ENCODE peak calls at places on chromosomes 4 and X, in four cellular contexts. One of them, this sample, is unnamed.

GRCh38 chr4:90449626-90450025 is 322.4 kb downstream of the CCSER1 start:
- DNase-seq in IMR-90: no peak
- DNase-seq in fibroblast of lung: no peak
- DNase-seq in CD8-positive, alpha-beta T cell: no peak
- DNase-seq in this sample: no peak

GRCh38 chr4:23720556-23720955 is 169.3 kb downstream of the PPARGC1A start:
- DNase-seq in IMR-90: no peak
- DNase-seq in fibroblast of lung: no peak
- DNase-seq in CD8-positive, alpha-beta T cell: no peak
- DNase-seq in this sample: no peak

GRCh38 chrX:5916945-5917344 is 311.7 kb downstream of the NLGN4X start:
- DNase-seq in IMR-90: no peak
- DNase-seq in fibroblast of lung: no peak
- DNase-seq in CD8-positive, alpha-beta T cell: no peak
- DNase-seq in this sample: no peak

GRCh38 chrX:2819345-2820130 is 9.2 kb upstream of the GYG2 start:
- DNase-seq in IMR-90: peak; percentile 39
- DNase-seq in fibroblast of lung: peak; percentile 21
- DNase-seq in CD8-positive, alpha-beta T cell: no peak
- DNase-seq in this sample: no peak

GRCh38 chr4:94447754-94448411 is 3.9 kb upstream of the PDLIM5 start:
- DNase-seq in IMR-90: no peak
- DNase-seq in fibroblast of lung: no peak
- DNase-seq in CD8-positive, alpha-beta T cell: no peak
- DNase-seq in this sample: no peak

GRCh38 chrX:153642313-153642654 is 4.7 kb upstream of the DUSP9 start:
- DNase-seq in IMR-90: no peak
- DNase-seq in fibroblast of lung: no peak
- DNase-seq in CD8-positive, alpha-beta T cell: no peak
- DNase-seq in this sample: no peak

GRCh38 chr4:56976878-56977320 is 507 bp downstream of the NOA1 start:
- DNase-seq in IMR-90: no peak
- DNase-seq in fibroblast of lung: no peak
- DNase-seq in CD8-positive, alpha-beta T cell: peak; percentile 43
- DNase-seq in this sample: peak; percentile 66

GRCh38 chr4:45751877-45752276 is 372.0 kb downstream of the GABRG1 start:
- DNase-seq in IMR-90: no peak
- DNase-seq in fibroblast of lung: no peak
- DNase-seq in CD8-positive, alpha-beta T cell: no peak
- DNase-seq in this sample: no peak

GRCh38 chrX:47232197-47232802 is 509 bp upstream of the USP11 start:
- DNase-seq in IMR-90: no peak
- DNase-seq in fibroblast of lung: no peak
- DNase-seq in CD8-positive, alpha-beta T cell: no peak
- DNase-seq in this sample: peak; percentile 66

GRCh38 chr4:145861331-145862318 is 77.0 kb downstream of the ZNF827 start:
- DNase-seq in IMR-90: no peak
- DNase-seq in fibroblast of lung: no peak
- DNase-seq in CD8-positive, alpha-beta T cell: no peak
- DNase-seq in this sample: no peak

GRCh38 chrX:133881011-133881410 is 104.4 kb downstream of the GPC3 start:
- DNase-seq in IMR-90: no peak
- DNase-seq in fibroblast of lung: no peak
- DNase-seq in CD8-positive, alpha-beta T cell: no peak
- DNase-seq in this sample: no peak

GRCh38 chrX:13110427-13111324 is 66.3 kb upstream of the FAM9C start:
- DNase-seq in IMR-90: peak; percentile 92
- DNase-seq in fibroblast of lung: peak; percentile 95
- DNase-seq in CD8-positive, alpha-beta T cell: no peak
- DNase-seq in this sample: peak; percentile 83

DNA sequence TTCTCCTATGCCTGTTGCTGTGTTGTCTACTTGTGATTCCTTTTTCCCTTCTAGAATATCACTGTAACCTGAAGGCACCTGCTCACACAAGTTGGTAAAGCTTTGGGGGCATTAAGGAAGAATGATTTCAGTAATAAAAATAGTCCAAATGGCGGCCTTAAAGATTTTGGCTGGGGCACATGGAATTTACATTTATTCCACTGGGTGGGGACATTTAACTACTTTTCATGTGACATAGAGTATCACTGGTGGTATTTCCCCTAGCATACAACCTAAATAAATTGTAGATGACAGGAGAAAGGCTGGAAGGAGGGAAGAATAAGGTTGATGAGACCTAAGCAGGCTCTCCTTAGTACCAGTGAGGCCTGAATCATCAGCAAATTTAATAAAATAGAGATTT is 121.8 kb upstream of the EDA2R start:
- DNase-seq in IMR-90: no peak
- DNase-seq in fibroblast of lung: no peak
- DNase-seq in CD8-positive, alpha-beta T cell: no peak
- DNase-seq in this sample: no peak
- TF ChIP-seq CTCF in IMR-90: no peak
- TF ChIP-seq CTCF in fibroblast of lung: no peak
- TF ChIP-seq CTCF in CD8-positive, alpha-beta T cell: no peak
- TF ChIP-seq CTCF in this sample: no peak

DNA sequence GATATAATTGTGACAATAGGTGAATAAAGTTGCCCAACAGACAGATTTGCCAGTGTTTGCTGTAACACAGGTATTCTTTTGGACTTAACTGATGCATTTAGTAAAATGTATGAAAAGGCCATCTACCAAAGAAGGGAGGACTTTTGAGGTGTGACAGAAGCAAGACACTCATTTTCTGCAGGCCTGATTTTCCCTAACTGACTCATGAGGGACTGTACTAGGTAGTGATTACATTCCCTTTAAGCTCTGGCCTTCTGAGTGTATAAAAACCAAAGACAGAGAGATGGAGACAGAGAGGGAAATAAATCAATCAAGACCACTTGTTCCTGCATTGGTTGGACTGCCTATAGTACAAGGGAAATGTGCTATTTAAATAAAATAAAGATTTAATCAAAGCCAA is 150.8 kb upstream of the GALNT7 start:
- DNase-seq in IMR-90: no peak
- DNase-seq in fibroblast of lung: no peak
- DNase-seq in CD8-positive, alpha-beta T cell: no peak
- DNase-seq in this sample: no peak
- H3K27ac ChIP-seq in IMR-90: no peak overlapping the region
- H3K27ac ChIP-seq in fibroblast of lung: no peak overlapping the region
- H3K27ac ChIP-seq in CD8-positive, alpha-beta T cell: no peak overlapping the region
- H3K27ac ChIP-seq in this sample: no peak overlapping the region

GRCh38 chr4:7571001-7571400 is 136.3 kb upstream of the PSAPL1 start:
- DNase-seq in IMR-90: no peak
- DNase-seq in fibroblast of lung: no peak
- DNase-seq in CD8-positive, alpha-beta T cell: no peak
- DNase-seq in this sample: no peak

GRCh38 chr4:7570156-7570778 is 135.5 kb upstream of the PSAPL1 start:
- DNase-seq in IMR-90: no peak
- DNase-seq in fibroblast of lung: no peak
- DNase-seq in CD8-positive, alpha-beta T cell: no peak
- DNase-seq in this sample: no peak

GRCh38 chr4:7573692-7574091 is 139.0 kb upstream of the PSAPL1 start:
- DNase-seq in IMR-90: no peak
- DNase-seq in fibroblast of lung: no peak
- DNase-seq in CD8-positive, alpha-beta T cell: no peak
- DNase-seq in this sample: no peak

GRCh38 chr4:7571736-7572135 is 137.0 kb upstream of the PSAPL1 start:
- DNase-seq in IMR-90: no peak
- DNase-seq in fibroblast of lung: no peak
- DNase-seq in CD8-positive, alpha-beta T cell: no peak
- DNase-seq in this sample: no peak

DNA sequence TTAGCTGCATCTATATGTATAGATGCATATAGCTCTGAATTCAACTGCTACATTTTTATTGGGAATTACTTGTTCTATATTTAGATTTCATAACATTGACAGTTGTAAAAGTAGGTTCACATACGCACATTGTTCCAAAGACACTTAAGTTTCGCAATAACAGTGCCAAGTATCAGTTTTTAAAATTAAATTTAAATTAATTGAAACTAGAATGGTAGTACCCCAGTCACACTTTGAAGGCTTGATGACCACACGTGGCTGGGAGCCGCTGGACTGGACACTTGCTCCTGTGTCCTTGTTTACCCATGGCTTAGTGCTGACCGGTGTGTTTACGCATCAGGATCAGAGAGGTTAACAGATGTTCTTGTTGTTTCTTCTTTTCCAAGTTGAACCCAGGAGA is 140.7 kb upstream of the PSAPL1 start:
- DNase-seq in IMR-90: no peak
- DNase-seq in fibroblast of lung: no peak
- DNase-seq in CD8-positive, alpha-beta T cell: no peak
- DNase-seq in this sample: no peak
- H3K9me3 ChIP-seq in IMR-90: peaks cover 54% of the 10 kb centered on the region
- H3K9me3 ChIP-seq in fibroblast of lung: no peaks in the 10 kb centered on the region
- H3K9me3 ChIP-seq in CD8-positive, alpha-beta T cell: peaks cover 11% of the 10 kb centered on the region
- H3K9me3 ChIP-seq in this sample: peaks cover 46% of the 10 kb centered on the region

GRCh38 chr4:15778742-15779231 is 659 bp downstream of the CD38 start:
- DNase-seq in IMR-90: no peak
- DNase-seq in fibroblast of lung: no peak
- DNase-seq in CD8-positive, alpha-beta T cell: peak; percentile 57
- DNase-seq in this sample: no peak
- TF ChIP-seq CTCF in IMR-90: no peak
- TF ChIP-seq CTCF in fibroblast of lung: no peak
- TF ChIP-seq CTCF in CD8-positive, alpha-beta T cell: no peak
- TF ChIP-seq CTCF in this sample: no peak

GRCh38 chr4:186606593-186606992 is 51.2 kb upstream of the MTNR1A start:
- DNase-seq in IMR-90: peak; percentile 40
- DNase-seq in fibroblast of lung: no peak
- DNase-seq in CD8-positive, alpha-beta T cell: no peak
- DNase-seq in this sample: no peak
- H3K27ac ChIP-seq in IMR-90: no peak overlapping the region
- H3K27ac ChIP-seq in fibroblast of lung: no peak overlapping the region
- H3K27ac ChIP-seq in CD8-positive, alpha-beta T cell: no peak overlapping the region
- H3K27ac ChIP-seq in this sample: no peak overlapping the region